ENCODE peak calls at places on chromosomes 3 and 15, in seven cellular contexts. L is cardiac muscle cell; G is astrocyte; Z is CD8-positive, alpha-beta memory T cell; O is endothelial cell of umbilical vein; S is pancreas; M is mesenchymal stem cell. Y is an unnamed sample.

GRCh38 chr3:5022966-5023776 is 43.9 kb downstream of the BHLHE40 start:
- DNase-seq in L (no peak), G (peak; percentile 100), Z (no peak), O (peak; percentile 94), S (peak; percentile 63), M (peak; percentile 99), Y (no peak)

GRCh38 chr15:65766422-65767263 is 25.4 kb downstream of the DENND4A start:
- DNase-seq in L (no peak), G (no peak), Z (no peak), O (peak; percentile 30), S (no peak), M (peak; percentile 81), Y (no peak)

GRCh38 chr3:183131186-183131585 is 31.3 kb downstream of the LAMP3 start:
- DNase-seq in L (no peak), G (no peak), Z (no peak), O (no peak), S (no peak), M (no peak), Y (no peak)

GRCh38 chr15:80171787-80172186 is 19.0 kb downstream of the FAH start:
- DNase-seq in L (no peak), G (no peak), Z (no peak), O (no peak), S (no peak), M (no peak), Y (no peak)

GRCh38 chr15:61133361-61133760 is 95.7 kb downstream of the RORA start:
- DNase-seq in L (no peak), G (peak; percentile 14), Z (no peak), O (no peak), S (no peak), M (no peak), Y (no peak)

GRCh38 chr3:58352624-58353023 is 19.9 kb downstream of the PXK start:
- DNase-seq in L (no peak), G (no peak), Z (no peak), O (no peak), S (no peak), M (no peak), Y (no peak)

GRCh38 chr3:119298565-119298941 is 4.4 kb downstream of the ARHGAP31 start:
- DNase-seq in L (no peak), G (no peak), Z (no peak), O (no peak), S (no peak), M (no peak), Y (no peak)

GRCh38 chr15:49225572-49226281 is 55.7 kb downstream of the GALK2 start:
- DNase-seq in L (peak; percentile 79), G (peak; percentile 20), Z (no peak), O (peak; percentile 28), S (no peak), M (peak; percentile 73), Y (no peak)

GRCh38 chr3:134598813-134599563 is 51.8 kb downstream of the KY start:
- DNase-seq in L (no peak), G (no peak), Z (no peak), O (no peak), S (no peak), M (no peak), Y (no peak)

GRCh38 chr15:64000183-64000710 is 46.0 kb downstream of the DAPK2 start:
- DNase-seq in L (no peak), G (no peak), Z (no peak), O (no peak), S (no peak), M (no peak), Y (no peak)

GRCh38 chr3:152315623-152316022 is 46.9 kb downstream of the MBNL1 start:
- DNase-seq in L (no peak), G (peak; percentile 66), Z (no peak), O (peak; percentile 93), S (no peak), M (no peak), Y (no peak)

GRCh38 chr15:25171856-25172687 is 217.3 kb downstream of the SNRPN start:
- DNase-seq in L (no peak), G (no peak), Z (no peak), O (no peak), S (peak; percentile 32), M (no peak), Y (peak; percentile 57)

GRCh38 chr15:25172691-25173090 is 217.9 kb downstream of the SNRPN start:
- DNase-seq in L (no peak), G (no peak), Z (no peak), O (no peak), S (no peak), M (no peak), Y (no peak)

GRCh38 chr15:25170781-25171110 is 216.0 kb downstream of the SNRPN start:
- DNase-seq in L (no peak), G (no peak), Z (no peak), O (no peak), S (peak; percentile 32), M (no peak), Y (peak; percentile 32)

GRCh38 chr15:25170113-25170731 is 215.4 kb downstream of the SNRPN start:
- DNase-seq in L (no peak), G (no peak), Z (no peak), O (no peak), S (peak; percentile 38), M (no peak), Y (peak; percentile 44)

DNA sequence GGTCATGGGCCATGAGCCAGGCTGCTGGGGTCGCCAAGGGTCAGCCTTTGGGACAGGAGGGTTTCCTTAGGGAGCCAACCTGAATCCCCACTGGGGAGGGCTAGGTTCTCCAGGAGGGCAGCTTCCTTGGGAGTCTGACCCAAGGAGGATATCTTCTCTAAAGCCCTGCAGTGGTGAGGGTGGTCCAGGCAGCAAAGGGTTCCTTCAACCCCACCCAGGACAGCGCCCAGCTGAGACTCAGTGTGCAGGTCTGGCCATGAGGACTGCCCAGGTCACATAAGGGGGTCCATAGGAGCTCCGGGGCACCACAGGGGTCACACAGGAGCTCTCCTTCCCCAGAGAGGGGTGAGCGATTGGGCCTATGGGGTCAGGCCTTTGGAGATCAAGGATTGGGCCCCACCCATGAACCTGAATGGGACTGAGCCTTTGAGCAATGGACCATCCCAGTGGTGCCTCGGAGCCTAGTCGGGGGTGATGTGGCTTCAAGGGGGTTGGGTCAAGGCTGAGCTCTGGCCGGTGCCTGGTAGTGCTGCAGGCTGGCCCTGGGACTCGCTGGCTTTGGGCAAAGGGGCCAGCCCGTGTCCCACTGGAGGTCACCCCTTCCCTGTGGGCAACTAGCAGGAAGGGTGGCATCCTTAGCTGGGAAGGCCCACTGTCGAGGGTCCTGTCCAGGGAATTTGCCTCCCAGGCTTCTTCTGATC is 216.5 kb downstream of the SNRPN start:
- DNase-seq in L (no peak), G (no peak), Z (no peak), O (no peak), S (peak; percentile 37), M (no peak), Y (peak; percentile 45)
- H3K9me3 ChIP-seq in L (no peaks in the 10 kb centered on the region), G (peaks cover 27% of the 10 kb centered on the region), Z (peaks cover 6% of the 10 kb centered on the region), O (peaks cover 4% of the 10 kb centered on the region), S (no peaks in the 10 kb centered on the region), M (peaks cover 15% of the 10 kb centered on the region), Y (peaks cover 26% of the 10 kb centered on the region)

DNA sequence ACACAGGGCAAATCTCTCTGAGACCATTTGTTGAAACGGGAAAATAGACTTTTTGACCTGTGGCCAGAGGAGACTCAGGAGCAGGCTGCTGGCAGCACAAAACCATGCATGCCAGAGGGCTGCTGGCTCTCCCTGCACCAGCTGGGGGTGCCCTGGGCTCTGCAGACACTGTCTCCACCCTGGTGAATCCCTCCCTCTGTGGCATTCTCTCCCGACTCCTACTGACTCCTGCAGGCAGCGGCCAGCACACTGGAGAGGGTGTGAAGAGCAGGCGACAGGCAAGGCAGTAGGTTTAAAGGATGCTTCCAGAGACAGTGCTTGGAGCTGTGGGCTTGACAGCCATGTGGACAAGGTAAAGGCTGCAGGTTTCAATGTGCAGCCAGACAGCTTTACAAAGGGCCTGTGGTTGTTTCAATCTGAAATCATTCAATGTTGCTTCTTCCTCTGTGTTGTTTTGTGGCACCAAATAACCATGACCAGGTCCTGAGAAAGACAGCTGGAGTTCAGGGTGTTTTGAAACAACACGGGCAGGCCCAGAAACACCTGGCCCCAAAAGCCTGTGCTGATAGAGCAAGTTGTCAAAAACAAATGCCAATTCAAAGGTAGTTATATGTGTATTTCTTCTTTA is 431.0 kb upstream of the ATP10A start:
- DNase-seq in L (peak; percentile 13), G (no peak), Z (no peak), O (no peak), S (no peak), M (no peak), Y (no peak)
- H3K9me3 ChIP-seq in L (no peaks in the 10 kb centered on the region), G (peaks cover 3% of the 10 kb centered on the region), Z (peaks cover 4% of the 10 kb centered on the region), O (peaks cover 12% of the 10 kb centered on the region), S (no peaks in the 10 kb centered on the region), M (peaks cover 11% of the 10 kb centered on the region), Y (no peaks in the 10 kb centered on the region)

GRCh38 chr3:175941352-175941751 is 1082.2 kb downstream of the NAALADL2 start:
- DNase-seq in L (no peak), G (no peak), Z (no peak), O (peak; percentile 11), S (no peak), M (no peak), Y (no peak)

GRCh38 chr3:175940243-175940642 is 1081.1 kb downstream of the NAALADL2 start:
- DNase-seq in L (no peak), G (peak; percentile 53), Z (no peak), O (no peak), S (no peak), M (peak; percentile 80), Y (no peak)

GRCh38 chr3:175940881-175941280 is 1081.7 kb downstream of the NAALADL2 start:
- DNase-seq in L (no peak), G (no peak), Z (no peak), O (no peak), S (no peak), M (no peak), Y (no peak)
- H3K9me3 ChIP-seq in L (no peaks in the 10 kb centered on the region), G (peaks cover 6% of the 10 kb centered on the region), Z (peaks cover 3% of the 10 kb centered on the region), O (no peaks in the 10 kb centered on the region), S (no peaks in the 10 kb centered on the region), M (peaks cover 38% of the 10 kb centered on the region), Y (no peaks in the 10 kb centered on the region)

DNA sequence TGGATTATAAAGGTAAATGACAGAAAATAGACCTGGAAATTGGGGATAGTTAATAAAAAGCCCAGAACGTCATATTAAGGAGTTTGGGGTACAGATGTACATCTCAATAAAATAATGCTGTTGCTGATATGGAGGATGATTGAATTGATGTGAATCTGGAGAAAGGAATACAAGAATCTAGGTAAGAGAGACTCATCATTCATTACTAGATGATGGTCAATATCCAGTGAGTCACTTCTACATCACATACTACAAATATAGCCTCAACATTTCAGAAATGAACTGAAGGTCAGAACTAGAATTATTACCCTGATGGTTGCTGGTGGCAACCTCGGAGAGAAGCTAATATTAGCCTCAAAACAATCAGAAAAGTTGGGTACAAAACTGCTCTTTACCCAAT is 37.6 kb upstream of the P3H2 start:
- DNase-seq in L (no peak), G (no peak), Z (no peak), O (no peak), S (no peak), M (no peak), Y (no peak)
- H3K9me3 ChIP-seq in L (no peaks in the 10 kb centered on the region), G (no peaks in the 10 kb centered on the region), Z (no peaks in the 10 kb centered on the region), O (no peaks in the 10 kb centered on the region), S (no peaks in the 10 kb centered on the region), M (no peaks in the 10 kb centered on the region), Y (no peaks in the 10 kb centered on the region)

Y was measured in upper lobe of right lung.